ENCODE peak calls at places on chromosomes 7 and 10, in four cellular contexts. One of them, this sample, is unnamed.

GRCh38 chr10:95211606-95212279 is 17.7 kb downstream of the ACSM6 start:
- DNase-seq in transverse colon: no peak
- DNase-seq in suprapubic skin: no peak
- DNase-seq in sigmoid colon: no peak
- DNase-seq in this sample: no peak

GRCh38 chr7:132321387-132321786 is 254.9 kb downstream of the PLXNA4 start:
- DNase-seq in transverse colon: no peak
- DNase-seq in suprapubic skin: no peak
- DNase-seq in sigmoid colon: no peak
- DNase-seq in this sample: no peak

GRCh38 chr10:79054203-79055099 is 14.3 kb upstream of the ZMIZ1 start:
- DNase-seq in transverse colon: peak; percentile 73
- DNase-seq in suprapubic skin: peak; percentile 53
- DNase-seq in sigmoid colon: peak; percentile 53
- DNase-seq in this sample: no peak

GRCh38 chr7:22872087-22872807 is 49.6 kb upstream of the TOMM7 start:
- DNase-seq in transverse colon: no peak
- DNase-seq in suprapubic skin: no peak
- DNase-seq in sigmoid colon: no peak
- DNase-seq in this sample: no peak

GRCh38 chr10:56679578-56679977 is 318.5 kb upstream of the ZWINT start:
- DNase-seq in transverse colon: no peak
- DNase-seq in suprapubic skin: no peak
- DNase-seq in sigmoid colon: no peak
- DNase-seq in this sample: no peak

GRCh38 chr10:43208147-43209063 is 58.5 kb downstream of the RASGEF1A start:
- DNase-seq in transverse colon: peak; percentile 4
- DNase-seq in suprapubic skin: peak; percentile 58
- DNase-seq in sigmoid colon: peak; percentile 60
- DNase-seq in this sample: no peak

GRCh38 chr7:7176421-7177043 is 5.8 kb upstream of the C1GALT1 start:
- DNase-seq in transverse colon: no peak
- DNase-seq in suprapubic skin: no peak
- DNase-seq in sigmoid colon: no peak
- DNase-seq in this sample: no peak

GRCh38 chr7:102069913-102070629 is 216.6 kb upstream of the SH2B2 start:
- DNase-seq in transverse colon: no peak
- DNase-seq in suprapubic skin: no peak
- DNase-seq in sigmoid colon: no peak
- DNase-seq in this sample: no peak

GRCh38 chr7:123209786-123210185 is 10.0 kb upstream of the SLC13A1 start:
- DNase-seq in transverse colon: peak; percentile 21
- DNase-seq in suprapubic skin: no peak
- DNase-seq in sigmoid colon: no peak
- DNase-seq in this sample: no peak

GRCh38 chr7:130063036-130063435 is 7.3 kb upstream of the KLHDC10 start:
- DNase-seq in transverse colon: peak; percentile 54
- DNase-seq in suprapubic skin: no peak
- DNase-seq in sigmoid colon: no peak
- DNase-seq in this sample: no peak

GRCh38 chr10:27447540-27447939 is 56.6 kb upstream of the RAB18 start:
- DNase-seq in transverse colon: no peak
- DNase-seq in suprapubic skin: no peak
- DNase-seq in sigmoid colon: no peak
- DNase-seq in this sample: peak; percentile 34

GRCh38 chr10:80273523-80274170 is 15.8 kb downstream of the MAT1A start:
- DNase-seq in transverse colon: no peak
- DNase-seq in suprapubic skin: peak; percentile 28
- DNase-seq in sigmoid colon: no peak
- DNase-seq in this sample: no peak

GRCh38 chr10:93657757-93658156 is 44.6 kb downstream of the FRA10AC1 start:
- DNase-seq in transverse colon: no peak
- DNase-seq in suprapubic skin: no peak
- DNase-seq in sigmoid colon: no peak
- DNase-seq in this sample: no peak

GRCh38 chr10:131670341-131670740 is 230.5 kb upstream of the PPP2R2D start:
- DNase-seq in transverse colon: no peak
- DNase-seq in suprapubic skin: no peak
- DNase-seq in sigmoid colon: peak; percentile 9
- DNase-seq in this sample: no peak

GRCh38 chr7:155987681-155988080 is 175.4 kb upstream of the SHH start:
- DNase-seq in transverse colon: no peak
- DNase-seq in suprapubic skin: peak; percentile 54
- DNase-seq in sigmoid colon: peak; percentile 46
- DNase-seq in this sample: no peak

GRCh38 chr7:70477051-70478010 is 654.6 kb upstream of the GALNT17 start:
- DNase-seq in transverse colon: no peak
- DNase-seq in suprapubic skin: no peak
- DNase-seq in sigmoid colon: no peak
- DNase-seq in this sample: no peak

GRCh38 chr7:144842377-144842851 is 6.6 kb upstream of the TPK1 start:
- DNase-seq in transverse colon: peak; percentile 81
- DNase-seq in suprapubic skin: no peak
- DNase-seq in sigmoid colon: peak; percentile 68
- DNase-seq in this sample: no peak

GRCh38 chr10:78764846-78765430 is 303.8 kb upstream of the ZMIZ1 start:
- DNase-seq in transverse colon: no peak
- DNase-seq in suprapubic skin: peak; percentile 49
- DNase-seq in sigmoid colon: no peak
- DNase-seq in this sample: no peak

GRCh38 chr10:125021686-125022374 is 79.9 kb downstream of the ZRANB1 start:
- DNase-seq in transverse colon: no peak
- DNase-seq in suprapubic skin: no peak
- DNase-seq in sigmoid colon: no peak
- DNase-seq in this sample: no peak

GRCh38 chr10:71548494-71548846 is 151.8 kb downstream of the CDH23 start:
- DNase-seq in transverse colon: no peak
- DNase-seq in suprapubic skin: no peak
- DNase-seq in sigmoid colon: no peak
- DNase-seq in this sample: no peak

GRCh38 chr7:152076940-152077933 is 51.8 kb downstream of the GALNT11 start:
- DNase-seq in transverse colon: no peak
- DNase-seq in suprapubic skin: no peak
- DNase-seq in sigmoid colon: no peak
- DNase-seq in this sample: no peak

GRCh38 chr7:157129200-157129599 is 9.5 kb upstream of the UBE3C start:
- DNase-seq in transverse colon: no peak
- DNase-seq in suprapubic skin: no peak
- DNase-seq in sigmoid colon: no peak
- DNase-seq in this sample: no peak

GRCh38 chr10:113052076-113052830 is 102.2 kb downstream of the TCF7L2 start:
- DNase-seq in transverse colon: no peak
- DNase-seq in suprapubic skin: no peak
- DNase-seq in sigmoid colon: peak; percentile 61
- DNase-seq in this sample: no peak

GRCh38 chr7:18590744-18591340 is 95.3 kb downstream of the HDAC9 start:
- DNase-seq in transverse colon: no peak
- DNase-seq in suprapubic skin: no peak
- DNase-seq in sigmoid colon: no peak
- DNase-seq in this sample: no peak

GRCh38 chr10:34766811-34767516 is 48.1 kb downstream of the PARD3 start:
- DNase-seq in transverse colon: no peak
- DNase-seq in suprapubic skin: no peak
- DNase-seq in sigmoid colon: no peak
- DNase-seq in this sample: no peak

GRCh38 chr10:34769941-34770340 is 45.2 kb downstream of the PARD3 start:
- DNase-seq in transverse colon: no peak
- DNase-seq in suprapubic skin: no peak
- DNase-seq in sigmoid colon: no peak
- DNase-seq in this sample: no peak

GRCh38 chr10:34768972-34769330 is 46.1 kb downstream of the PARD3 start:
- DNase-seq in transverse colon: no peak
- DNase-seq in suprapubic skin: no peak
- DNase-seq in sigmoid colon: no peak
- DNase-seq in this sample: no peak

GRCh38 chr10:34766256-34766580 is 48.9 kb downstream of the PARD3 start:
- DNase-seq in transverse colon: no peak
- DNase-seq in suprapubic skin: no peak
- DNase-seq in sigmoid colon: no peak
- DNase-seq in this sample: no peak

GRCh38 chr10:34768261-34768971 is 46.7 kb downstream of the PARD3 start:
- DNase-seq in transverse colon: peak; percentile 86
- DNase-seq in suprapubic skin: peak; percentile 85
- DNase-seq in sigmoid colon: peak; percentile 91
- DNase-seq in this sample: no peak
- TF ChIP-seq EP300 in transverse colon: no peak
- TF ChIP-seq EP300 in suprapubic skin: no peak
- TF ChIP-seq EP300 in sigmoid colon: no peak
- TF ChIP-seq EP300 in this sample: no peak

DNA sequence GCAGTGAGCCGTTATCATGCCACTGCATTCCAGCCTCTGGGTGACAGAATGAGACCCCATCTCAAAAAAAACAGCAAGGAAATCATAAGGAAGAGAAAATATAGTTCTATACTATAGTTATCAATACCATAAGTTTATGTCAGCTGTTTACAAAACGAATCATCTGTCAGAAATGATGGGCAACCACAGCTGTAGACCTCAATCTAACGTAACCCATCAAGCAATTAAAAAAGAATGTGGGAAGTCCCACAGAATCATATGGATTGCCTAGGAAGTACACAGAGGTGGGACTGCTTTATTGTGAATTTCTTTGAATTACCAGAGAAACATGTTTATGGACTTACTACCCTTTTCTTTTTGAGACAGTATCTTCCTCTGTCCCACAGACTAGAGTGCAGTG is 6.9 kb downstream of the NRBF2 start:
- DNase-seq in transverse colon: no peak
- DNase-seq in suprapubic skin: no peak
- DNase-seq in sigmoid colon: no peak
- DNase-seq in this sample: no peak
- H3K4me3 ChIP-seq in transverse colon: no peak overlapping the region
- H3K4me3 ChIP-seq in suprapubic skin: no peak overlapping the region
- H3K4me3 ChIP-seq in sigmoid colon: no peak overlapping the region
- H3K4me3 ChIP-seq in this sample: no peak overlapping the region

DNA sequence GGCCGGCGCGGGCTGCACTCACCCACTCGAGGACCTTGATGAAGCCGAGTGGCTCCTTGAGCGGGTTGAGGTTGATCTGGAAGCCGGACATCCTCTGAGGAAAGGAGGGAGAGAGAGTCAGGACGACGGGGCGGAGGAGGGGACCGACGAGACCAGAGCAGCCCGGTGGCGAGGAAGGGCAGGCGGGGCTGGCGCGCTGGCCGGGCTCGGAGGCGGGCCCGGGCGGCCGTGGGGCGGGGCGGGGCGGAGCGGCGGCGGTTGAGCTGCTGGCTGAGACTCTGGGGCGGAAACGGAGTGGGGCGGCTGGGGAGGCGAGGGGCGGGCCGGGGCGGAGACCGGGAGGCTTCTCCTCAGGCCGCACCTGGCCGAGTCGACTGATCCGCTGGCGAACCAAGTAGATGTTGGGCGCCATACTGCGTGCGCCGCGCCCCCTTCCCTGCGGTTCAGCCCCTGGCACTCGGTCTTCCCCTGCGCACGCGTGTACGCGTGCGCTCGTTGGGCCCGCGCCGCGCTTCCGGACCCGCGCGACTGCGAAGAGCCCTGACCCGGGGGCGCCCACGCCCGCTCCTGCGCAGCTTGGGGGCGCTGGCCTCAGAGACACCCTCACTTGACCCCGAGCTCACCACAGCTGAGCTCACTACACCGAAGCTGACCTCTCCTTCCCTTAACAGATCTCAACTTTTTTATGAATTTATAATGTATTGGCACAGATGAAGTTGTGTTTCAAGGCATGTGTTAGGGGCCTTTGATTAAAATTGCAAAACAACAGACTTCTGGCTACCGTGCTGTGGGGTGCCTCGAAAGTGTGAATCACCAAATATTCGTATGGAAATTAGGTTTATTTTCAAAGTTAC is at the start of gene SYPL1:
- DNase-seq in transverse colon: peak; percentile 96
- DNase-seq in suprapubic skin: peak; percentile 95
- DNase-seq in sigmoid colon: peak; percentile 98
- DNase-seq in this sample: peak; percentile 98
- TF ChIP-seq EP300 in transverse colon: no peak
- TF ChIP-seq EP300 in suprapubic skin: no peak
- TF ChIP-seq EP300 in sigmoid colon: no peak
- TF ChIP-seq EP300 in this sample: no peak

GRCh38 chr10:68560201-68560915 is at the start of gene TET1:
- DNase-seq in transverse colon: peak; percentile 63
- DNase-seq in suprapubic skin: peak; percentile 85
- DNase-seq in sigmoid colon: peak; percentile 79
- DNase-seq in this sample: no peak

GRCh38 chr10:68558478-68558877 is 1.7 kb upstream of the TET1 start:
- DNase-seq in transverse colon: no peak
- DNase-seq in suprapubic skin: no peak
- DNase-seq in sigmoid colon: no peak
- DNase-seq in this sample: no peak

GRCh38 chr10:68560916-68561691 is 967 bp downstream of the TET1 start:
- DNase-seq in transverse colon: peak; percentile 11
- DNase-seq in suprapubic skin: no peak
- DNase-seq in sigmoid colon: peak; percentile 67
- DNase-seq in this sample: no peak

GRCh38 chr10:68559872-68560200 is 301 bp upstream of the TET1 start:
- DNase-seq in transverse colon: no peak
- DNase-seq in suprapubic skin: no peak
- DNase-seq in sigmoid colon: peak; percentile 69
- DNase-seq in this sample: no peak

GRCh38 chr10:68559251-68559650 is 886 bp upstream of the TET1 start:
- DNase-seq in transverse colon: no peak
- DNase-seq in suprapubic skin: no peak
- DNase-seq in sigmoid colon: no peak
- DNase-seq in this sample: no peak
- H3K4me3 ChIP-seq in transverse colon: no peak overlapping the region
- H3K4me3 ChIP-seq in suprapubic skin: no peak overlapping the region
- H3K4me3 ChIP-seq in sigmoid colon: no peak overlapping the region
- H3K4me3 ChIP-seq in this sample: no peak overlapping the region

DNA sequence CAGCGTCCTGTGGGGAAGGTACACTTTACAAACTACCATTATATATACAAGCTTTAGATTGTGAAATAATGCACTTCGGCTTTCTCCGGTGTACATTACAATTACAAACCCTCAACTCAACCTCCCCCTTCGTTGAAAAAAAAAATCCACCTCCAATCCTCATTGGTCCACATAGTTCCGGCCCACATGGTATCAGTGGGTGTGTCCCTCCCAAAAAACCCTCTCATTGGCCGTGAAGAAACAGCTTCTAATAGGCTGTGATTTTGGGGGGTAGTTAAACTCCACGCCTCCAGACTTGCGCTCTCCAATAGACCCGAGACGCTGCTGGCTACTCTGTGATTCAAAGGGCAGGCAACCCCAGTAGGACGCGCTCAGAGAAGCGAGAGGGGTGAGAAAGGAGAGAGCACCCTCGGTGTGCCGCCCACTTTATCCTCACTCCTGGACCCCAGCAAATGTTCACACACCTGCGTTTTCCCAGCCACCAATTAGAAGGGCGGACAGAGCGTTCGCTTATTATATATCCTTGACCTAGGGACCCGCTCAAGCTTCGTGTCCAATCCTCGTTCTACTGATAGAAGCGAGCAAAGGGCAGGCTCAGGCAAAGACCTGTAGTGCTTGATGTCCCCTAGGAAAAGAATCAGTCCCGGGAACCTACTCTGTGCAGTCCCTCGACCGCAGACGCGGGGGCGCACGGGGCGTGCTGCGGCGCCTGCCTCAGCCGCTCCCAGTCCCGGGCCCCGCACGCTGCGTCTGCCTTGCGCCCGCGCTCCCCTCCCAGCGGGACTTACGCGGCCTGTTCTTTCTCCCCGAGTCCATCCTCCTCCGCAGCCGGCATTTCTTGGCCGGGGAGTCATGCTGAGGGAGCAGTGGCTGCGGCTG is 991 bp downstream of the PANK1 start:
- DNase-seq in transverse colon: peak; percentile 89
- DNase-seq in suprapubic skin: peak; percentile 80
- DNase-seq in sigmoid colon: peak; percentile 85
- DNase-seq in this sample: peak; percentile 94
- TF ChIP-seq EP300 in transverse colon: no peak
- TF ChIP-seq EP300 in suprapubic skin: no peak
- TF ChIP-seq EP300 in sigmoid colon: no peak
- TF ChIP-seq EP300 in this sample: no peak